ENCODE peak calls at places on chromosomes 4 and X, in seven cellular contexts. W is spleen, Y is gastrocnemius medialis, N is esophagus muscularis mucosa, B is transverse colon, G is right lobe of liver, E is breast epithelium. A is an unnamed sample. For H3K4me1, the result is how much of the 10 kb centered on the place peaks cover.

GRCh38 chr4:108058685-108059440 is 69.2 kb downstream of the HADH start:
- DNase-seq in W (no peak), B (no peak), E (no peak), N (no peak), Y (no peak), G (no peak), A (no peak)

GRCh38 chr4:88350786-88351185 is 27.9 kb upstream of the HERC6 start:
- DNase-seq in N (peak), Y (no peak), G (no peak), W (no peak), E (no peak), B (no peak), A (no peak)

GRCh38 chrX:63428348-63428747 is 77.2 kb upstream of the SPIN4 start:
- DNase-seq in E (no peak), N (no peak), W (no peak), G (no peak), Y (no peak), B (no peak), A (no peak)

GRCh38 chr4:82352825-82353370 is 20.9 kb downstream of the HNRNPD start:
- DNase-seq in B (no peak), Y (no peak), N (no peak), G (no peak), E (no peak), W (no peak), A (no peak)

GRCh38 chr4:54318904-54319303 is 89.8 kb downstream of the PDGFRA start:
- DNase-seq in W (no peak), G (no peak), B (no peak), Y (no peak), E (no peak), N (no peak), A (no peak)

GRCh38 chr4:173891072-173891471 is 361.0 kb upstream of the HAND2 start:
- DNase-seq in Y (no peak), N (no peak), E (no peak), G (no peak), B (no peak), W (no peak), A (no peak)

GRCh38 chr4:119750771-119751170 is 122.2 kb upstream of the PDE5A start:
- DNase-seq in N (no peak), Y (no peak), E (no peak), B (no peak), W (no peak), G (no peak), A (no peak)

GRCh38 chr4:185711764-185712163 is 100.2 kb downstream of the SORBS2 start:
- DNase-seq in N (no peak), Y (no peak), B (no peak), G (no peak), W (no peak), E (no peak), A (no peak)

GRCh38 chrX:1555370-1555769 is 18.4 kb upstream of the P2RY8 start:
- DNase-seq in G (peak), B (no peak), N (no peak), W (no peak), Y (no peak), E (no peak), A (no peak)

GRCh38 chr4:186676531-186677158 is 47.0 kb downstream of the FAT1 start:
- DNase-seq in Y (no peak), E (no peak), N (no peak), W (no peak), B (no peak), G (no peak), A (no peak)

GRCh38 chrX:134396174-134396573 is 63.8 kb upstream of the HPRT1 start:
- DNase-seq in E (no peak), Y (no peak), W (no peak), B (no peak), N (no peak), G (no peak), A (no peak)

GRCh38 chrX:151973851-151974335 is 583 bp downstream of the GABRE start:
- DNase-seq in B (peak), N (no peak), E (no peak), G (no peak), W (no peak), Y (no peak), A (peak)

GRCh38 chrX:151975736-151976275 is 1.3 kb upstream of the GABRE start:
- DNase-seq in N (no peak), B (no peak), G (no peak), W (no peak), Y (no peak), E (no peak), A (no peak)

GRCh38 chrX:151973262-151973661 is 1.2 kb downstream of the GABRE start:
- DNase-seq in B (no peak), N (no peak), E (no peak), W (no peak), G (no peak), Y (no peak), A (no peak)

GRCh38 chrX:151975228-151975593 is 735 bp upstream of the GABRE start:
- DNase-seq in G (no peak), E (no peak), W (no peak), Y (no peak), B (no peak), N (no peak), A (no peak)

GRCh38 chrX:151974336-151975227 is at the start of gene GABRE:
- DNase-seq in N (no peak), W (no peak), G (peak), Y (no peak), B (peak), E (peak), A (peak)
- TF ChIP-seq POLR2A in N (peak), W (no peak), G (peak), Y (peak), B (peak), E (peak), A (peak)

DNA sequence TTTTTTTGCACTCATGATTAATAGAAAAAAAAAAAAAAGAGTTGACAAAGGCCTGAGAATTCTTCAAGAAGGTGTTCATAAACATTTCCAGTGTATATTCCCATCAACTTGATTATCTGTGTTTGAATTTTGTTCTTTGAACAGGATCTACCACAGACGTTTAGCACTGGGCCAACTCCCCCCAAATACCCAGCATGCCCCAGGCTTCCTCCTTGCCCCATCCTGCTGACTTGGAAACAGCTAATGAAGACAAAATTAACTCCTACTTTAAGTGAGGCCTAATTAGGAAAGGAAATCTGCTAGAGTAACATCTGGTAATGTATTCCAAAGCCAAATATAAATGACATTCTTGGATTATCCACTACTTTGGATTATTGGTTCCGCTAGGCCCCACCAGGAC is 52.5 kb downstream of the PPARGC1A start:
- DNase-seq in Y (no peak), B (no peak), N (no peak), E (no peak), G (no peak), W (no peak), A (no peak)
- H3K4me1 ChIP-seq in Y (under half), B (under half), N (under half), E (under half), G (under half), W (under half), A (under half)

GRCh38 chr4:182143822-182144620 is 99.2 kb upstream of the TENM3 start:
- DNase-seq in Y (no peak), G (peak), N (no peak), B (peak), E (no peak), W (no peak), A (peak)
- TF ChIP-seq POLR2A in Y (no peak), G (no peak), N (no peak), B (no peak), E (no peak), W (no peak), A (no peak)

DNA sequence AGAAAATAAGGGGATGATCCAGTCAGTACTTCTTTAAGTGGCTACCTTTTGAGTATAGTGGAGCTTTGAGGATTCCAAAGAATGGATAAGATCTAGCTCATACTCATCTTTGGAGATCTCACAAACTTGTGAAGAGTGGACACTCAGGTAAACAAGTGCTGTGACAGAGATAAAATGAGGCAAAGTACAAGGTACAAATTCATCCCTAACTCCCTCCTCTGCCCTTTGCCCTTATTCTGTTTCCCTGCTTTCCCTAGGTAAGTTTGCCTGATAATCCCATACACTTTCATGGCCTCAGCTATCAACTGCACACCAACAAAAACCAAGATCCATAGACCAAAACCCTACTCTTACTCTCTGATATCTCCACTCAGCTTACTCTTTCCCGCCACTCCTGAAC is 16.4 kb upstream of the CPEB2 start:
- DNase-seq in Y (no peak), W (no peak), G (no peak), E (no peak), N (no peak), B (no peak), A (no peak)
- H3K4me1 ChIP-seq in Y (under half), W (under half), G (under half), E (under half), N (under half), B (under half), A (under half)

GRCh38 chrX:57930051-57930450 is 19.8 kb upstream of the ZXDA start:
- DNase-seq in G (no peak), N (no peak), B (no peak), W (no peak), Y (no peak), E (no peak), A (no peak)
- TF ChIP-seq POLR2A in G (no peak), N (no peak), B (no peak), W (no peak), Y (no peak), E (no peak), A (no peak)

GRCh38 chr4:112649055-112649408 is 12.1 kb downstream of the LARP7 start:
- DNase-seq in W (no peak), B (no peak), E (no peak), Y (no peak), G (no peak), N (no peak), A (no peak)

GRCh38 chr4:112648263-112649054 is 11.5 kb downstream of the LARP7 start:
- DNase-seq in G (no peak), B (no peak), W (no peak), E (no peak), N (no peak), Y (no peak), A (no peak)

GRCh38 chr4:112650332-112650731 is 13.4 kb downstream of the LARP7 start:
- DNase-seq in E (no peak), B (no peak), N (no peak), Y (no peak), G (no peak), W (no peak), A (no peak)

GRCh38 chr4:112652216-112652615 is 15.3 kb downstream of the LARP7 start:
- DNase-seq in N (no peak), B (no peak), G (no peak), W (no peak), Y (no peak), E (no peak), A (no peak)

GRCh38 chr4:112651641-112652040 is 14.7 kb downstream of the LARP7 start:
- DNase-seq in Y (no peak), N (no peak), B (no peak), W (no peak), G (no peak), E (no peak), A (no peak)
- H3K4me1 ChIP-seq in Y (under half), N (under half), B (under half), W (under half), G (under half), E (under half), A (under half)

DNA sequence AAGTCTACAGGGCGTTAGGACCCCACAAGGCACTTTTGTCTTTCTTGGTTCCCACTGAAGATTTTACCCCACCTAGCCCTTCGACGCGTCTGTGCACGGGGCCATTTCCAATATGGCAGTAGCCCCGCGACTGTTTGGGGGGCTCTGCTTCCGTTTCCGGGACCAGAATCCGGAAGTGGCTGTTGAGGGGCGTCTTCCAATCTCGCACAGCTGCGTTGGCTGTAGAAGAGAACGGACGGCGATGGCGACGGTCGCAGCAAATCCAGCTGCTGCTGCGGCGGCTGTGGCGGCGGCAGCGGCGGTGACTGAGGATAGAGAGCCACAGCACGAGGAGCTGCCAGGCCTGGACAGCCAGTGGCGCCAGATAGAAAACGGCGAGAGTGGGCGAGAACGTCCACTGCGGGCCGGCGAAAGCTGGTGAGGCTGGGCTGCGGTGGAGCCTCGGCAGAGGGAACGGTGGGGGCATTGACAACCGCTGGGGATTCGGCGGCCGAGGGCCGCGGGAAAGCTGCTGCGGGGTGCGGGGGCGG is at the start of gene USP11:
- DNase-seq in E (no peak), N (no peak), W (no peak), G (no peak), Y (no peak), B (peak), A (peak)
- TF ChIP-seq POLR2A in E (peak), N (peak), W (no peak), G (peak), Y (no peak), B (peak), A (peak)

GRCh38 chrX:118349188-118349587 is 3.3 kb downstream of the WDR44 start:
- DNase-seq in N (no peak), W (no peak), G (no peak), E (no peak), B (no peak), Y (no peak), A (no peak)
- H3K4me1 ChIP-seq in N (under half), W (under half), G (under half), E (under half), B (under half), Y (under half), A (under half)

A was measured in uterus.